ENCODE peak calls at places on chromosomes 16 and 17, in five cellular contexts. One of them, this sample, is unnamed.

GRCh38 chr16:50428116-50428515 is 59.3 kb upstream of the BRD7 start:
- DNase-seq in breast epithelium: no peak
- DNase-seq in HepG2: no peak
- DNase-seq in sigmoid colon: no peak
- DNase-seq in suprapubic skin: no peak
- DNase-seq in this sample: peak

GRCh38 chr16:79874391-79874790 is 273.9 kb upstream of the MAF start:
- DNase-seq in breast epithelium: no peak
- DNase-seq in HepG2: no peak
- DNase-seq in sigmoid colon: peak
- DNase-seq in suprapubic skin: no peak
- DNase-seq in this sample: no peak

GRCh38 chr17:27506348-27507218 is 50.3 kb downstream of the KSR1 start:
- DNase-seq in breast epithelium: no peak
- DNase-seq in HepG2: no peak
- DNase-seq in sigmoid colon: no peak
- DNase-seq in suprapubic skin: no peak
- DNase-seq in this sample: no peak

GRCh38 chr16:58128721-58129096 is 472 bp downstream of the CFAP20 start:
- DNase-seq in breast epithelium: no peak
- DNase-seq in HepG2: no peak
- DNase-seq in sigmoid colon: peak
- DNase-seq in suprapubic skin: no peak
- DNase-seq in this sample: no peak

GRCh38 chr16:67112591-67113399 is 3.1 kb downstream of the PHAF1 start:
- DNase-seq in breast epithelium: no peak
- DNase-seq in HepG2: peak
- DNase-seq in sigmoid colon: no peak
- DNase-seq in suprapubic skin: no peak
- DNase-seq in this sample: no peak

GRCh38 chr17:557371-557770 is 157.3 kb downstream of the VPS53 start:
- DNase-seq in breast epithelium: no peak
- DNase-seq in HepG2: no peak
- DNase-seq in sigmoid colon: no peak
- DNase-seq in suprapubic skin: no peak
- DNase-seq in this sample: no peak

GRCh38 chr17:65441053-65441635 is 120.3 kb downstream of the AXIN2 start:
- DNase-seq in breast epithelium: no peak
- DNase-seq in HepG2: no peak
- DNase-seq in sigmoid colon: no peak
- DNase-seq in suprapubic skin: no peak
- DNase-seq in this sample: no peak

GRCh38 chr16:31181102-31181830 is 1.3 kb downstream of the FUS start:
- DNase-seq in breast epithelium: peak
- DNase-seq in HepG2: no peak
- DNase-seq in sigmoid colon: peak
- DNase-seq in suprapubic skin: peak
- DNase-seq in this sample: no peak

GRCh38 chr16:47986031-47986430 is 169.8 kb downstream of the ABCC12 start:
- DNase-seq in breast epithelium: no peak
- DNase-seq in HepG2: no peak
- DNase-seq in sigmoid colon: no peak
- DNase-seq in suprapubic skin: no peak
- DNase-seq in this sample: peak

GRCh38 chr16:69942099-69942491 is 9.0 kb upstream of the CLEC18A start:
- DNase-seq in breast epithelium: no peak
- DNase-seq in HepG2: no peak
- DNase-seq in sigmoid colon: no peak
- DNase-seq in suprapubic skin: no peak
- DNase-seq in this sample: no peak

GRCh38 chr16:46662123-46662522 is 26.9 kb downstream of the VPS35 start:
- DNase-seq in breast epithelium: no peak
- DNase-seq in HepG2: no peak
- DNase-seq in sigmoid colon: no peak
- DNase-seq in suprapubic skin: no peak
- DNase-seq in this sample: no peak

DNA sequence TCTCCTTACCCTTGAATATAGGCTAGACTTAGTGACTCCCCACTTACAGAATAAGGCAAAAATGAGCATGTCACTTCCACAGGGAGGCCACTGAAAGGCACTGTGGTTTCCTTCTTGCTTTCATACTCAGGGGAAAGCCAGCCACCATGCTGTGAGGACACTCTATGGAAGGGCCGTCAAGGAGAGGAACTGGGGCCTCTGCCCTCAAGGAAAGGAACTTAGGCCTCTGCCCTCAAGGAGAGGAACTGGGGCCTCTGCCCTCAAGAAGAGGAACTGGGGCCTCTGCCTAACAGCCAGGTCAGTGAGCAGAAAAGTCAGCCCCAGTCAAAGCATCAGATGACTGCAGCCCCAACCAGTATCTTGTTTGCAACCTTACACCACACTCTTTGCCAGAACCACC is 30.1 kb downstream of the VPS35 start:
- DNase-seq in breast epithelium: no peak
- DNase-seq in HepG2: no peak
- DNase-seq in sigmoid colon: no peak
- DNase-seq in suprapubic skin: no peak
- DNase-seq in this sample: no peak
- TF ChIP-seq POLR2AphosphoS5 in breast epithelium: no peak
- TF ChIP-seq POLR2AphosphoS5 in HepG2: no peak
- TF ChIP-seq POLR2AphosphoS5 in sigmoid colon: no peak
- TF ChIP-seq POLR2AphosphoS5 in suprapubic skin: no peak
- TF ChIP-seq POLR2AphosphoS5 in this sample: no peak

DNA sequence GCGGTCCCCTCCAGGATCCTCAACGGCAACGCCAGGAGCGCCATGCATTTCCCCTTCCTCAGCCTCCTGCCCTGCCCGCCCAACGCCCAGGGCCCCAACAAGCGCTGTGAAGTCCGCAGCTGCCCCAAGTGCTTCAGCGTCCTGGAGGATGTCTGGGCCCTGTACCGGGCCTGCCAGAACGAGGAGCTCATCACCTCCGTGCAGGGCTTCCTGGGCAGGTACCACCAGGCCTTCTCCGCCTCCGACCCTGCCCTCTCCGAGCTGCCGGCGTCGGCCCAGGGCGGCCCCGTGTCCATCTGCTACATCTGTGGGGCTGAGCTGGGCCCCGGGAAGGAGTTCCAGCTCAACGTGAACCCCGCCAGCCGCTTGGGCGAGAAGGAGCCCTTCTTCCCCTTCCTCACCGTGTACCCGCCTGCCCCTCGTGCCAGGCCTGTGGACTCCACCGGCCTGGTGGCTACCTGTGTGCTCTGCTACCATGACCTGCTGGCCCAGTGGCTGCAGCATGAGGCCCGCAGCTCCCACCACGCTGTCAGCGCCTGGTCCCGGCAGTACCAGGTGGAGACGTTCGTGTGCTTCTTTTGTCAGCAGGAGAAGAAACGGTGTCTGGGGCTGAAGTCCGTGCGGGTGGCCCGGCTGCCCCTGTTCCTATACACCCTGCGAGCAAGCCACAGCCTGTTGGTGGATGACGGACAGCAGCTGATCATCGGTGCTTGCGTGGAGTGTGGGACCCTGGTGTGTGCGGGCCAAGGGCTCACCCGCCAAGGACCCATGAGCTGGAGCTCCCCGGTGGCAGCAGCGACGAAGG is 58.9 kb upstream of the CIBAR2 start:
- DNase-seq in breast epithelium: no peak
- DNase-seq in HepG2: no peak
- DNase-seq in sigmoid colon: no peak
- DNase-seq in suprapubic skin: no peak
- DNase-seq in this sample: no peak
- H3K4me3 ChIP-seq in breast epithelium: peak
- H3K4me3 ChIP-seq in HepG2: peak
- H3K4me3 ChIP-seq in sigmoid colon: peak
- H3K4me3 ChIP-seq in suprapubic skin: peak
- H3K4me3 ChIP-seq in this sample: peak

DNA sequence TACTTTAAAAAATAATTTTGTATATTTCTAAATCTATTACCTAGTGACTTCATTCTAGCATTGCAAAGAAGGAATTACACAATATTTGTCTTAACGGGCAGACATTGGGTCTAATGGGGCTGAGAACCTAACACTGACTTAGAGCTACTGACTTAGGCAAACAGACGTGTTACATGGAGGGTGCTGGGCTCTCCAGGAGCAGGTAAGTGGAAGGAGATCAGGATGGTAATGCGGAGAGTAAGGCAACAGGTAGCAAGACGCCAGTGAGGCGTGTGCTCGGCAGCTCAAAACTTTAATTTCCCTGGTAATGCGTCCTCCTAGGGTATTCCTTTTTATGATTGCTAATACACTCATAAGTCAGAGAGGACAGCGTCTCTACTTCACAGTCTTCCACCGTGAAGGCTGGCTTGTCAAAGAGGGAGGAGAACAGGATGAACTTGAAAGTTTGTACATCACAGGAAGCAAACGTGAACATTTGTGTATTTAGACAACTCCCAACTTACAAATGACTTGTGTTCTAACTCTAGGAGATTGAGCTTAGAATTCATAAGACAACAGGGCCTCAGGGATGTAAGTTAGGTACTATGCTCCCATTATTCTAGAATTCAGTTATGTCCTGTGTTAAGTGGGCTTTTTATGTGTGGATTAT is 4.6 kb downstream of the KRT28 start:
- DNase-seq in breast epithelium: no peak
- DNase-seq in HepG2: no peak
- DNase-seq in sigmoid colon: no peak
- DNase-seq in suprapubic skin: no peak
- DNase-seq in this sample: no peak
- TF ChIP-seq POLR2AphosphoS5 in breast epithelium: no peak
- TF ChIP-seq POLR2AphosphoS5 in HepG2: no peak
- TF ChIP-seq POLR2AphosphoS5 in sigmoid colon: no peak
- TF ChIP-seq POLR2AphosphoS5 in suprapubic skin: no peak
- TF ChIP-seq POLR2AphosphoS5 in this sample: no peak

GRCh38 chr17:77163001-77163400 is 22.2 kb downstream of the SEC14L1 start:
- DNase-seq in breast epithelium: no peak
- DNase-seq in HepG2: no peak
- DNase-seq in sigmoid colon: no peak
- DNase-seq in suprapubic skin: no peak
- DNase-seq in this sample: no peak
- H3K4me3 ChIP-seq in breast epithelium: no peak
- H3K4me3 ChIP-seq in HepG2: no peak
- H3K4me3 ChIP-seq in sigmoid colon: peak
- H3K4me3 ChIP-seq in suprapubic skin: no peak
- H3K4me3 ChIP-seq in this sample: no peak

GRCh38 chr16:720507-720989 is 398 bp upstream of the ANTKMT start:
- DNase-seq in breast epithelium: no peak
- DNase-seq in HepG2: no peak
- DNase-seq in sigmoid colon: peak
- DNase-seq in suprapubic skin: no peak
- DNase-seq in this sample: no peak

GRCh38 chr16:719815-720506 is 985 bp upstream of the ANTKMT start:
- DNase-seq in breast epithelium: no peak
- DNase-seq in HepG2: peak
- DNase-seq in sigmoid colon: no peak
- DNase-seq in suprapubic skin: no peak
- DNase-seq in this sample: no peak

GRCh38 chr16:722835-723633 is 2.1 kb downstream of the ANTKMT start:
- DNase-seq in breast epithelium: no peak
- DNase-seq in HepG2: no peak
- DNase-seq in sigmoid colon: no peak
- DNase-seq in suprapubic skin: no peak
- DNase-seq in this sample: no peak

GRCh38 chr16:721765-722481 is 977 bp downstream of the ANTKMT start:
- DNase-seq in breast epithelium: no peak
- DNase-seq in HepG2: no peak
- DNase-seq in sigmoid colon: no peak
- DNase-seq in suprapubic skin: no peak
- DNase-seq in this sample: no peak

GRCh38 chr16:720990-721764 is at the start of gene ANTKMT:
- DNase-seq in breast epithelium: peak
- DNase-seq in HepG2: peak
- DNase-seq in sigmoid colon: peak
- DNase-seq in suprapubic skin: no peak
- DNase-seq in this sample: no peak
- TF ChIP-seq POLR2AphosphoS5 in breast epithelium: no peak
- TF ChIP-seq POLR2AphosphoS5 in HepG2: peak
- TF ChIP-seq POLR2AphosphoS5 in sigmoid colon: peak
- TF ChIP-seq POLR2AphosphoS5 in suprapubic skin: no peak
- TF ChIP-seq POLR2AphosphoS5 in this sample: peak

GRCh38 chr17:48612456-48612853 is 1.6 kb upstream of the HOXB7 start:
- DNase-seq in breast epithelium: no peak
- DNase-seq in HepG2: no peak
- DNase-seq in sigmoid colon: no peak
- DNase-seq in suprapubic skin: no peak
- DNase-seq in this sample: no peak
- H3K4me3 ChIP-seq in breast epithelium: peak
- H3K4me3 ChIP-seq in HepG2: no peak
- H3K4me3 ChIP-seq in sigmoid colon: peak
- H3K4me3 ChIP-seq in suprapubic skin: peak
- H3K4me3 ChIP-seq in this sample: peak

GRCh38 chr16:51683882-51684281 is 532.8 kb upstream of the SALL1 start:
- DNase-seq in breast epithelium: no peak
- DNase-seq in HepG2: no peak
- DNase-seq in sigmoid colon: no peak
- DNase-seq in suprapubic skin: no peak
- DNase-seq in this sample: no peak
- TF ChIP-seq POLR2AphosphoS5 in breast epithelium: no peak
- TF ChIP-seq POLR2AphosphoS5 in HepG2: no peak
- TF ChIP-seq POLR2AphosphoS5 in sigmoid colon: no peak
- TF ChIP-seq POLR2AphosphoS5 in suprapubic skin: no peak
- TF ChIP-seq POLR2AphosphoS5 in this sample: no peak

GRCh38 chr16:14486520-14487303 is 143.3 kb downstream of the PARN start:
- DNase-seq in breast epithelium: peak
- DNase-seq in HepG2: peak
- DNase-seq in sigmoid colon: peak
- DNase-seq in suprapubic skin: peak
- DNase-seq in this sample: peak
- H3K4me3 ChIP-seq in breast epithelium: peak
- H3K4me3 ChIP-seq in HepG2: peak
- H3K4me3 ChIP-seq in sigmoid colon: peak
- H3K4me3 ChIP-seq in suprapubic skin: peak
- H3K4me3 ChIP-seq in this sample: peak

GRCh38 chr17:82253179-82253544 is 20.3 kb downstream of the CSNK1D start:
- DNase-seq in breast epithelium: no peak
- DNase-seq in HepG2: no peak
- DNase-seq in sigmoid colon: no peak
- DNase-seq in suprapubic skin: no peak
- DNase-seq in this sample: no peak
- TF ChIP-seq POLR2AphosphoS5 in breast epithelium: no peak
- TF ChIP-seq POLR2AphosphoS5 in HepG2: no peak
- TF ChIP-seq POLR2AphosphoS5 in sigmoid colon: no peak
- TF ChIP-seq POLR2AphosphoS5 in suprapubic skin: no peak
- TF ChIP-seq POLR2AphosphoS5 in this sample: no peak

DNA sequence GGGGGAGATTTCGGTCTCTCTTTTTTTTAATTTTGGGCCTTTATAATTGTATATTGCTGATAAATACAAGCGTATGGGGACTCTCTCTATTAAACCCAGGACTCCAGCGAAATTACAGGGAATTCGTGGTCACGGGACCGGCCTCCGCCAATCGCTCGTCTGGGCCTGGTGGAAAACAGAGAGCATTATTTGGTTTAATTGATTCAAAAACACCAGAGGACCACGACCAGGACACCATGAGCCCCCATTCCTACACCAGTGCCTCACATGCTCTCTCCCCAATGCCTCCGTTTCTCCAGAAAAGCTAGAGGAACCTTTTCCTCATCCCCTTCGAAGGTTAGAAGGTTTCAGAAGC is at the start of gene HOXB2:
- DNase-seq in breast epithelium: no peak
- DNase-seq in HepG2: no peak
- DNase-seq in sigmoid colon: no peak
- DNase-seq in suprapubic skin: no peak
- DNase-seq in this sample: no peak
- H3K4me3 ChIP-seq in breast epithelium: peak
- H3K4me3 ChIP-seq in HepG2: no peak
- H3K4me3 ChIP-seq in sigmoid colon: peak
- H3K4me3 ChIP-seq in suprapubic skin: peak
- H3K4me3 ChIP-seq in this sample: peak